ENCODE peak calls at places on chromosomes 1 and 21, in ten cellular contexts. One of them, this sample, is unnamed. For H3K9me3 and H3K4me1, the result is how much of the 10 kb centered on the place peaks cover.

GRCh38 chr1:235918032-235918431 is 51.3 kb upstream of the LYST start:
- DNase-seq in right lobe of liver: no peak
- DNase-seq in pancreas: no peak
- DNase-seq in OCI-LY7: no peak
- DNase-seq in GM23248: peak
- DNase-seq in A673: no peak
- DNase-seq in prostate gland: no peak
- DNase-seq in cardiac muscle cell: no peak
- DNase-seq in CD8-positive, alpha-beta T cell: no peak
- DNase-seq in CD4-positive, CD25-positive, alpha-beta regulatory T cell: no peak
- DNase-seq in this sample: no peak

GRCh38 chr1:167774710-167775109 is 52.9 kb downstream of the MPZL1 start:
- DNase-seq in OCI-LY7: no peak
- DNase-seq in pancreas: no peak
- DNase-seq in cardiac muscle cell: peak
- DNase-seq in GM23248: peak
- DNase-seq in right lobe of liver: no peak
- DNase-seq in CD8-positive, alpha-beta T cell: no peak
- DNase-seq in A673: no peak
- DNase-seq in prostate gland: no peak
- DNase-seq in CD4-positive, CD25-positive, alpha-beta regulatory T cell: no peak
- DNase-seq in this sample: no peak

GRCh38 chr21:18002393-18002792 is 183.2 kb upstream of the C21orf91 start:
- DNase-seq in prostate gland: no peak
- DNase-seq in OCI-LY7: no peak
- DNase-seq in A673: no peak
- DNase-seq in CD4-positive, CD25-positive, alpha-beta regulatory T cell: no peak
- DNase-seq in pancreas: no peak
- DNase-seq in right lobe of liver: no peak
- DNase-seq in GM23248: no peak
- DNase-seq in CD8-positive, alpha-beta T cell: no peak
- DNase-seq in cardiac muscle cell: no peak
- DNase-seq in this sample: no peak

GRCh38 chr1:204041803-204042505 is 31.0 kb upstream of the SOX13 start:
- DNase-seq in cardiac muscle cell: peak
- DNase-seq in pancreas: no peak
- DNase-seq in A673: no peak
- DNase-seq in prostate gland: no peak
- DNase-seq in right lobe of liver: no peak
- DNase-seq in CD8-positive, alpha-beta T cell: no peak
- DNase-seq in CD4-positive, CD25-positive, alpha-beta regulatory T cell: no peak
- DNase-seq in GM23248: peak
- DNase-seq in OCI-LY7: no peak
- DNase-seq in this sample: no peak

GRCh38 chr1:10830961-10831669 is 34.7 kb upstream of the CASZ1 start:
- DNase-seq in OCI-LY7: no peak
- DNase-seq in prostate gland: no peak
- DNase-seq in CD8-positive, alpha-beta T cell: no peak
- DNase-seq in CD4-positive, CD25-positive, alpha-beta regulatory T cell: no peak
- DNase-seq in right lobe of liver: no peak
- DNase-seq in A673: no peak
- DNase-seq in pancreas: no peak
- DNase-seq in GM23248: peak
- DNase-seq in cardiac muscle cell: no peak
- DNase-seq in this sample: no peak

GRCh38 chr21:18549214-18549905 is 145.8 kb upstream of the TMPRSS15 start:
- DNase-seq in OCI-LY7: no peak
- DNase-seq in GM23248: no peak
- DNase-seq in prostate gland: no peak
- DNase-seq in A673: no peak
- DNase-seq in right lobe of liver: no peak
- DNase-seq in CD4-positive, CD25-positive, alpha-beta regulatory T cell: no peak
- DNase-seq in CD8-positive, alpha-beta T cell: no peak
- DNase-seq in cardiac muscle cell: no peak
- DNase-seq in pancreas: no peak
- DNase-seq in this sample: no peak

GRCh38 chr21:36539434-36540150 is 59.7 kb upstream of the CLDN14 start:
- DNase-seq in OCI-LY7: no peak
- DNase-seq in GM23248: no peak
- DNase-seq in A673: no peak
- DNase-seq in CD4-positive, CD25-positive, alpha-beta regulatory T cell: no peak
- DNase-seq in cardiac muscle cell: no peak
- DNase-seq in CD8-positive, alpha-beta T cell: no peak
- DNase-seq in right lobe of liver: no peak
- DNase-seq in pancreas: no peak
- DNase-seq in prostate gland: no peak
- DNase-seq in this sample: no peak

GRCh38 chr1:161915051-161915503 is 108.6 kb downstream of the OLFML2B start:
- DNase-seq in GM23248: peak
- DNase-seq in CD8-positive, alpha-beta T cell: no peak
- DNase-seq in right lobe of liver: no peak
- DNase-seq in cardiac muscle cell: no peak
- DNase-seq in pancreas: no peak
- DNase-seq in CD4-positive, CD25-positive, alpha-beta regulatory T cell: no peak
- DNase-seq in OCI-LY7: no peak
- DNase-seq in prostate gland: no peak
- DNase-seq in A673: no peak
- DNase-seq in this sample: no peak

GRCh38 chr1:77014396-77014795 is 147.1 kb downstream of the ST6GALNAC5 start:
- DNase-seq in A673: no peak
- DNase-seq in CD4-positive, CD25-positive, alpha-beta regulatory T cell: no peak
- DNase-seq in prostate gland: no peak
- DNase-seq in GM23248: no peak
- DNase-seq in cardiac muscle cell: no peak
- DNase-seq in pancreas: no peak
- DNase-seq in OCI-LY7: no peak
- DNase-seq in right lobe of liver: no peak
- DNase-seq in CD8-positive, alpha-beta T cell: no peak
- DNase-seq in this sample: no peak

GRCh38 chr21:15682182-15682895 is 47.4 kb upstream of the USP25 start:
- DNase-seq in CD8-positive, alpha-beta T cell: no peak
- DNase-seq in prostate gland: no peak
- DNase-seq in CD4-positive, CD25-positive, alpha-beta regulatory T cell: no peak
- DNase-seq in GM23248: peak
- DNase-seq in right lobe of liver: no peak
- DNase-seq in OCI-LY7: no peak
- DNase-seq in A673: peak
- DNase-seq in cardiac muscle cell: peak
- DNase-seq in pancreas: no peak
- DNase-seq in this sample: no peak

GRCh38 chr1:30505853-30506784 is 217.3 kb downstream of the MATN1 start:
- DNase-seq in pancreas: no peak
- DNase-seq in prostate gland: no peak
- DNase-seq in OCI-LY7: no peak
- DNase-seq in A673: no peak
- DNase-seq in CD8-positive, alpha-beta T cell: peak
- DNase-seq in right lobe of liver: no peak
- DNase-seq in CD4-positive, CD25-positive, alpha-beta regulatory T cell: no peak
- DNase-seq in GM23248: no peak
- DNase-seq in cardiac muscle cell: no peak
- DNase-seq in this sample: no peak

GRCh38 chr1:184075040-184076029 is 23.8 kb downstream of the TSEN15 start:
- DNase-seq in right lobe of liver: no peak
- DNase-seq in cardiac muscle cell: peak
- DNase-seq in OCI-LY7: peak
- DNase-seq in prostate gland: peak
- DNase-seq in CD8-positive, alpha-beta T cell: no peak
- DNase-seq in GM23248: peak
- DNase-seq in pancreas: peak
- DNase-seq in CD4-positive, CD25-positive, alpha-beta regulatory T cell: peak
- DNase-seq in A673: peak
- DNase-seq in this sample: peak

GRCh38 chr1:162218546-162218945 is 149.1 kb downstream of the NOS1AP start:
- DNase-seq in prostate gland: no peak
- DNase-seq in GM23248: no peak
- DNase-seq in OCI-LY7: no peak
- DNase-seq in cardiac muscle cell: no peak
- DNase-seq in CD8-positive, alpha-beta T cell: no peak
- DNase-seq in A673: no peak
- DNase-seq in right lobe of liver: no peak
- DNase-seq in CD4-positive, CD25-positive, alpha-beta regulatory T cell: no peak
- DNase-seq in pancreas: no peak
- DNase-seq in this sample: no peak

GRCh38 chr1:173870252-173871075 is 2.3 kb downstream of the ZBTB37 start:
- DNase-seq in CD4-positive, CD25-positive, alpha-beta regulatory T cell: peak
- DNase-seq in GM23248: no peak
- DNase-seq in pancreas: peak
- DNase-seq in A673: no peak
- DNase-seq in right lobe of liver: no peak
- DNase-seq in OCI-LY7: peak
- DNase-seq in CD8-positive, alpha-beta T cell: no peak
- DNase-seq in prostate gland: no peak
- DNase-seq in cardiac muscle cell: no peak
- DNase-seq in this sample: no peak

DNA sequence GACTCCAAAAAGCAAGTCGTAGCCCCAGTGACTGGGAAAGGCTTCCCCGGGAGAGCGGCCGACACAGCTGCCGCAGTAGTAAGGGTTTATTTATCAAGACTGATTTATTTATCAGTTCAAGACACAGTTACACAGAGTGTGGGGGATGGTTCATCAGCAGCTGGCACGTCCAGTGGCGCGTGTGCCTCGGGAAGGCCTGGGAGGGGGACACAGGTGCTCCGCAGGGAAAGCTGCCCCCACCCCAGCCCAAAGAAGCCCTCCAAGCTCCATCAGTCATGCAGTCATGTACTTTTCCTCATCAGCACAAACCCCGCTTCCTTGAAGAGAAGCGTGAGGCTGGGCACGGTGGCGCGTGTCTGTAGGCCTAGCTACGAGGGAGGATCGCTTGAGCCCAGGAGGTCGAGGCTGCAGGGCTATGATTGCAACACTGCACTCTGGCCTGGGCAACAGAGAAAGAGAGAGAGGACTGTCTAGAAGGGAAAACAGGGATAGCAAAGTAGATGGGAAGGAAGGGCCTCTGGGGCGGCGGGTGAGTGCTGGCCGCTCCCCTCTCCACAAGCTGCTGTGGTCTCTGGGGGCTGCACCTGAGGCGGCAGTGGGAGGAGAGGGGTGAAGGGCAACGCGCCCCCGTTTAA is 53.2 kb downstream of the PRKCZ start:
- DNase-seq in CD4-positive, CD25-positive, alpha-beta regulatory T cell: no peak
- DNase-seq in cardiac muscle cell: no peak
- DNase-seq in A673: no peak
- DNase-seq in CD8-positive, alpha-beta T cell: no peak
- DNase-seq in OCI-LY7: no peak
- DNase-seq in prostate gland: no peak
- DNase-seq in pancreas: no peak
- DNase-seq in GM23248: no peak
- DNase-seq in right lobe of liver: no peak
- DNase-seq in this sample: no peak
- H3K9me3 ChIP-seq in CD4-positive, CD25-positive, alpha-beta regulatory T cell: under half
- H3K9me3 ChIP-seq in cardiac muscle cell: under half
- H3K9me3 ChIP-seq in A673: under half
- H3K9me3 ChIP-seq in CD8-positive, alpha-beta T cell: under half
- H3K9me3 ChIP-seq in OCI-LY7: under half
- H3K9me3 ChIP-seq in prostate gland: under half
- H3K9me3 ChIP-seq in pancreas: under half
- H3K9me3 ChIP-seq in GM23248: under half
- H3K9me3 ChIP-seq in right lobe of liver: under half
- H3K9me3 ChIP-seq in this sample: under half

DNA sequence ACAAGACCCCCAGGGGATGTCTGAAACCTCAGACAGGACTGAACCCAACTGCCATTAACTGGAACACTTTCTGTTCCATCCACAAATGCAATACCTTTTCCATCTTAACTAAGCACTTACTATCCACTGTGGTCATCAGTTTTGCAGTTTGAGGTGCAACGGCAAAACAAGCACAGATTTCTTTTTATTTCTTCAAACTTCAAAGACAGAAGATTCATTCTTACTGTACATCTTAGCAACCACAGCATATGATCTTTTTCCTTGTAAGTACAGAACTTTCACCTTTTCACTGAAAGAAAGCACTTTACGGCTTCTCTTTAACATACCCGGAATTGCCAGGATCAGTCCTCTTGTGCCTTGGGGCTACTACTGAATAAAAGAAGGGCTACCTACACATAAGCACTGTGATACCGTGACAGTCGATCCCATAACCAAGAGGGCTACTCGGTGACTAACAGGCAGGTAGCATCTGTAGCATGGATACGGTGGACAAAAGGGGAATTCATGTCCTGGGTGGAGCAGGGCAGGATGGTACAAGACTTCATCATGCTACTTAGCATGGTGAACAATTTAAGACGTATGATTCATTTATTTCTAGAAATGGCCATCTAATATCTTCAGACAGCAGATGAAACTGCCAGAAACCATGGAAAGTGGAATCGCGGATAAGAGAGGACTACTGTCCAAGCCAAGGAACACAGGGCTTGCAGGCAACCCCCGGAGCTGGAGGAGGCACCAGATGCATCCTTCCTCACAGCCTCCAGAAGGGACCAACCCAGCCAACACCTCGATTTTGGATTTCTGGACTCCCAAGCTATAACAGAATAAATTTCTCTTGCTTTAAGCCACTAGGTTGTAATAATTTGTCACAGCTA is 18.4 kb downstream of the ERG start:
- DNase-seq in cardiac muscle cell: no peak
- DNase-seq in GM23248: no peak
- DNase-seq in OCI-LY7: no peak
- DNase-seq in pancreas: no peak
- DNase-seq in CD4-positive, CD25-positive, alpha-beta regulatory T cell: no peak
- DNase-seq in right lobe of liver: no peak
- DNase-seq in A673: no peak
- DNase-seq in prostate gland: no peak
- DNase-seq in CD8-positive, alpha-beta T cell: no peak
- DNase-seq in this sample: no peak
- H3K4me1 ChIP-seq in cardiac muscle cell: under half
- H3K4me1 ChIP-seq in GM23248: under half
- H3K4me1 ChIP-seq in OCI-LY7: under half
- H3K4me1 ChIP-seq in pancreas: under half
- H3K4me1 ChIP-seq in CD4-positive, CD25-positive, alpha-beta regulatory T cell: under half
- H3K4me1 ChIP-seq in right lobe of liver: under half
- H3K4me1 ChIP-seq in A673: under half
- H3K4me1 ChIP-seq in prostate gland: under half
- H3K4me1 ChIP-seq in CD8-positive, alpha-beta T cell: under half
- H3K4me1 ChIP-seq in this sample: under half

GRCh38 chr1:40058453-40059291 is 18.1 kb downstream of the CAP1 start:
- DNase-seq in prostate gland: no peak
- DNase-seq in cardiac muscle cell: peak
- DNase-seq in GM23248: no peak
- DNase-seq in CD4-positive, CD25-positive, alpha-beta regulatory T cell: no peak
- DNase-seq in A673: no peak
- DNase-seq in pancreas: no peak
- DNase-seq in CD8-positive, alpha-beta T cell: peak
- DNase-seq in OCI-LY7: no peak
- DNase-seq in right lobe of liver: no peak
- DNase-seq in this sample: no peak
- H3K4me3 ChIP-seq in prostate gland: no peak
- H3K4me3 ChIP-seq in cardiac muscle cell: no peak
- H3K4me3 ChIP-seq in GM23248: no peak
- H3K4me3 ChIP-seq in CD4-positive, CD25-positive, alpha-beta regulatory T cell: peak
- H3K4me3 ChIP-seq in A673: no peak
- H3K4me3 ChIP-seq in pancreas: no peak
- H3K4me3 ChIP-seq in CD8-positive, alpha-beta T cell: peak
- H3K4me3 ChIP-seq in OCI-LY7: peak
- H3K4me3 ChIP-seq in right lobe of liver: no peak
- H3K4me3 ChIP-seq in this sample: no peak

DNA sequence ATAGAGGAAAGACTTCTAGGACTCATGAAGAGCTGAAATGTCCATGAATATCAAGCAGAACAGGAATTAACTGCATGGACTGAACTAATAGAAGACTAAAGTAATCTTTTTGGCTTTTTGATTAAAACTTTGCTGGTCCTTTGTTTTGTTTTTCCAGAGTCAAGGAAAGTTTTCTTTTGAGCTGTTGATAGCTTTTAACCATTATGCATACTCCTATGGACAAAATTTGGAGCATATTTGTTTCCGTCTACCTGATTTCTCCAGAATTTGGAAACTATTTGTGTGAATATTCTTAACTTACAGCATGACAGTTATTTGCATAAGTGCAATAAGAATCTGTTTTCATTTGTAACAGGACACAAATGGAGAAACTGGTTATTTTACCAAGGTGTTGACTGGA is 24.5 kb upstream of the CYP4B1 start:
- DNase-seq in GM23248: no peak
- DNase-seq in right lobe of liver: no peak
- DNase-seq in CD8-positive, alpha-beta T cell: no peak
- DNase-seq in CD4-positive, CD25-positive, alpha-beta regulatory T cell: no peak
- DNase-seq in pancreas: no peak
- DNase-seq in cardiac muscle cell: no peak
- DNase-seq in OCI-LY7: no peak
- DNase-seq in prostate gland: no peak
- DNase-seq in A673: no peak
- DNase-seq in this sample: no peak
- H3K9me3 ChIP-seq in GM23248: under half
- H3K9me3 ChIP-seq in right lobe of liver: under half
- H3K9me3 ChIP-seq in CD8-positive, alpha-beta T cell: under half
- H3K9me3 ChIP-seq in CD4-positive, CD25-positive, alpha-beta regulatory T cell: under half
- H3K9me3 ChIP-seq in pancreas: under half
- H3K9me3 ChIP-seq in cardiac muscle cell: under half
- H3K9me3 ChIP-seq in OCI-LY7: under half
- H3K9me3 ChIP-seq in prostate gland: under half
- H3K9me3 ChIP-seq in A673: under half
- H3K9me3 ChIP-seq in this sample: under half

This sample was measured in HAP-1.